ENCODE peak calls at places on chromosomes 4 and X, in eight cellular contexts. One of them, this sample, is unnamed.

GRCh38 chrX:142249721-142250120 is 44.6 kb upstream of the MAGEC2 start:
- DNase-seq in A549: no peak
- DNase-seq in astrocyte of the spinal cord: no peak
- DNase-seq in AG09309: no peak
- DNase-seq in natural killer cell treated with Interleukin-12 subunit alpha and Interleukin-12 subunit beta and Interleukin-15 and Interleukin-18, amount 100 ng/mL, for 72 hours: no peak
- DNase-seq in cardiac fibroblast: no peak
- DNase-seq in activated T-cell treated with anti-CD3 and anti-CD28 coated beads, Interleukin-2, amount 50 U/mL, for 4 hours: no peak
- DNase-seq in stimulated activated CD8-positive, alpha-beta memory T cell treated with anti-CD3 and anti-CD28 coated beads, Interleukin-15, amount 100 ng/mL, for 1 hour: no peak
- DNase-seq in this sample: peak

GRCh38 chr4:57116245-57116644 is 6.1 kb upstream of the IGFBP7 start:
- DNase-seq in A549: no peak
- DNase-seq in astrocyte of the spinal cord: no peak
- DNase-seq in AG09309: no peak
- DNase-seq in natural killer cell treated with Interleukin-12 subunit alpha and Interleukin-12 subunit beta and Interleukin-15 and Interleukin-18, amount 100 ng/mL, for 72 hours: no peak
- DNase-seq in cardiac fibroblast: no peak
- DNase-seq in activated T-cell treated with anti-CD3 and anti-CD28 coated beads, Interleukin-2, amount 50 U/mL, for 4 hours: no peak
- DNase-seq in stimulated activated CD8-positive, alpha-beta memory T cell treated with anti-CD3 and anti-CD28 coated beads, Interleukin-15, amount 100 ng/mL, for 1 hour: no peak
- DNase-seq in this sample: no peak

GRCh38 chr4:168421671-168422070 is 58.6 kb downstream of the DDX60L start:
- DNase-seq in A549: no peak
- DNase-seq in astrocyte of the spinal cord: peak
- DNase-seq in AG09309: no peak
- DNase-seq in natural killer cell treated with Interleukin-12 subunit alpha and Interleukin-12 subunit beta and Interleukin-15 and Interleukin-18, amount 100 ng/mL, for 72 hours: no peak
- DNase-seq in cardiac fibroblast: peak
- DNase-seq in activated T-cell treated with anti-CD3 and anti-CD28 coated beads, Interleukin-2, amount 50 U/mL, for 4 hours: no peak
- DNase-seq in stimulated activated CD8-positive, alpha-beta memory T cell treated with anti-CD3 and anti-CD28 coated beads, Interleukin-15, amount 100 ng/mL, for 1 hour: no peak
- DNase-seq in this sample: peak

GRCh38 chr4:141132689-141133145 is 552 bp downstream of the RNF150 start:
- DNase-seq in A549: peak
- DNase-seq in astrocyte of the spinal cord: peak
- DNase-seq in AG09309: no peak
- DNase-seq in natural killer cell treated with Interleukin-12 subunit alpha and Interleukin-12 subunit beta and Interleukin-15 and Interleukin-18, amount 100 ng/mL, for 72 hours: no peak
- DNase-seq in cardiac fibroblast: peak
- DNase-seq in activated T-cell treated with anti-CD3 and anti-CD28 coated beads, Interleukin-2, amount 50 U/mL, for 4 hours: no peak
- DNase-seq in stimulated activated CD8-positive, alpha-beta memory T cell treated with anti-CD3 and anti-CD28 coated beads, Interleukin-15, amount 100 ng/mL, for 1 hour: no peak
- DNase-seq in this sample: no peak

GRCh38 chr4:47462799-47463234 is 685 bp downstream of the COMMD8 start:
- DNase-seq in A549: no peak
- DNase-seq in astrocyte of the spinal cord: no peak
- DNase-seq in AG09309: no peak
- DNase-seq in natural killer cell treated with Interleukin-12 subunit alpha and Interleukin-12 subunit beta and Interleukin-15 and Interleukin-18, amount 100 ng/mL, for 72 hours: no peak
- DNase-seq in cardiac fibroblast: no peak
- DNase-seq in activated T-cell treated with anti-CD3 and anti-CD28 coated beads, Interleukin-2, amount 50 U/mL, for 4 hours: no peak
- DNase-seq in stimulated activated CD8-positive, alpha-beta memory T cell treated with anti-CD3 and anti-CD28 coated beads, Interleukin-15, amount 100 ng/mL, for 1 hour: no peak
- DNase-seq in this sample: no peak

GRCh38 chr4:84734037-84734436 is 151.1 kb downstream of the CDS1 start:
- DNase-seq in A549: no peak
- DNase-seq in astrocyte of the spinal cord: no peak
- DNase-seq in AG09309: no peak
- DNase-seq in natural killer cell treated with Interleukin-12 subunit alpha and Interleukin-12 subunit beta and Interleukin-15 and Interleukin-18, amount 100 ng/mL, for 72 hours: no peak
- DNase-seq in cardiac fibroblast: no peak
- DNase-seq in activated T-cell treated with anti-CD3 and anti-CD28 coated beads, Interleukin-2, amount 50 U/mL, for 4 hours: no peak
- DNase-seq in stimulated activated CD8-positive, alpha-beta memory T cell treated with anti-CD3 and anti-CD28 coated beads, Interleukin-15, amount 100 ng/mL, for 1 hour: no peak
- DNase-seq in this sample: no peak

GRCh38 chrX:37302569-37302968 is 46.6 kb upstream of the PRRG1 start:
- DNase-seq in A549: no peak
- DNase-seq in astrocyte of the spinal cord: no peak
- DNase-seq in AG09309: no peak
- DNase-seq in natural killer cell treated with Interleukin-12 subunit alpha and Interleukin-12 subunit beta and Interleukin-15 and Interleukin-18, amount 100 ng/mL, for 72 hours: no peak
- DNase-seq in cardiac fibroblast: peak
- DNase-seq in activated T-cell treated with anti-CD3 and anti-CD28 coated beads, Interleukin-2, amount 50 U/mL, for 4 hours: no peak
- DNase-seq in stimulated activated CD8-positive, alpha-beta memory T cell treated with anti-CD3 and anti-CD28 coated beads, Interleukin-15, amount 100 ng/mL, for 1 hour: no peak
- DNase-seq in this sample: peak

GRCh38 chr4:148327683-148328082 is 114.5 kb downstream of the NR3C2 start:
- DNase-seq in A549: no peak
- DNase-seq in astrocyte of the spinal cord: no peak
- DNase-seq in AG09309: no peak
- DNase-seq in natural killer cell treated with Interleukin-12 subunit alpha and Interleukin-12 subunit beta and Interleukin-15 and Interleukin-18, amount 100 ng/mL, for 72 hours: no peak
- DNase-seq in cardiac fibroblast: no peak
- DNase-seq in activated T-cell treated with anti-CD3 and anti-CD28 coated beads, Interleukin-2, amount 50 U/mL, for 4 hours: no peak
- DNase-seq in stimulated activated CD8-positive, alpha-beta memory T cell treated with anti-CD3 and anti-CD28 coated beads, Interleukin-15, amount 100 ng/mL, for 1 hour: no peak
- DNase-seq in this sample: no peak

GRCh38 chr4:110119347-110119746 is 79.1 kb downstream of the ELOVL6 start:
- DNase-seq in A549: no peak
- DNase-seq in astrocyte of the spinal cord: no peak
- DNase-seq in AG09309: no peak
- DNase-seq in natural killer cell treated with Interleukin-12 subunit alpha and Interleukin-12 subunit beta and Interleukin-15 and Interleukin-18, amount 100 ng/mL, for 72 hours: no peak
- DNase-seq in cardiac fibroblast: peak
- DNase-seq in activated T-cell treated with anti-CD3 and anti-CD28 coated beads, Interleukin-2, amount 50 U/mL, for 4 hours: no peak
- DNase-seq in stimulated activated CD8-positive, alpha-beta memory T cell treated with anti-CD3 and anti-CD28 coated beads, Interleukin-15, amount 100 ng/mL, for 1 hour: no peak
- DNase-seq in this sample: no peak

GRCh38 chr4:68466185-68466584 is 18.9 kb downstream of the TMPRSS11E start:
- DNase-seq in A549: no peak
- DNase-seq in astrocyte of the spinal cord: peak
- DNase-seq in AG09309: peak
- DNase-seq in natural killer cell treated with Interleukin-12 subunit alpha and Interleukin-12 subunit beta and Interleukin-15 and Interleukin-18, amount 100 ng/mL, for 72 hours: no peak
- DNase-seq in cardiac fibroblast: peak
- DNase-seq in activated T-cell treated with anti-CD3 and anti-CD28 coated beads, Interleukin-2, amount 50 U/mL, for 4 hours: no peak
- DNase-seq in stimulated activated CD8-positive, alpha-beta memory T cell treated with anti-CD3 and anti-CD28 coated beads, Interleukin-15, amount 100 ng/mL, for 1 hour: no peak
- DNase-seq in this sample: peak

GRCh38 chr4:78534286-78534955 is 17.1 kb upstream of the ANXA3 start:
- DNase-seq in A549: no peak
- DNase-seq in astrocyte of the spinal cord: peak
- DNase-seq in AG09309: no peak
- DNase-seq in natural killer cell treated with Interleukin-12 subunit alpha and Interleukin-12 subunit beta and Interleukin-15 and Interleukin-18, amount 100 ng/mL, for 72 hours: no peak
- DNase-seq in cardiac fibroblast: no peak
- DNase-seq in activated T-cell treated with anti-CD3 and anti-CD28 coated beads, Interleukin-2, amount 50 U/mL, for 4 hours: no peak
- DNase-seq in stimulated activated CD8-positive, alpha-beta memory T cell treated with anti-CD3 and anti-CD28 coated beads, Interleukin-15, amount 100 ng/mL, for 1 hour: no peak
- DNase-seq in this sample: peak

GRCh38 chrX:19094654-19095053 is 27.6 kb downstream of the ADGRG2 start:
- DNase-seq in A549: no peak
- DNase-seq in astrocyte of the spinal cord: no peak
- DNase-seq in AG09309: no peak
- DNase-seq in natural killer cell treated with Interleukin-12 subunit alpha and Interleukin-12 subunit beta and Interleukin-15 and Interleukin-18, amount 100 ng/mL, for 72 hours: no peak
- DNase-seq in cardiac fibroblast: no peak
- DNase-seq in activated T-cell treated with anti-CD3 and anti-CD28 coated beads, Interleukin-2, amount 50 U/mL, for 4 hours: no peak
- DNase-seq in stimulated activated CD8-positive, alpha-beta memory T cell treated with anti-CD3 and anti-CD28 coated beads, Interleukin-15, amount 100 ng/mL, for 1 hour: no peak
- DNase-seq in this sample: no peak

GRCh38 chrX:413322-414201 is 26.9 kb upstream of the PPP2R3B start:
- DNase-seq in A549: no peak
- DNase-seq in astrocyte of the spinal cord: peak
- DNase-seq in AG09309: no peak
- DNase-seq in natural killer cell treated with Interleukin-12 subunit alpha and Interleukin-12 subunit beta and Interleukin-15 and Interleukin-18, amount 100 ng/mL, for 72 hours: no peak
- DNase-seq in cardiac fibroblast: peak
- DNase-seq in activated T-cell treated with anti-CD3 and anti-CD28 coated beads, Interleukin-2, amount 50 U/mL, for 4 hours: no peak
- DNase-seq in stimulated activated CD8-positive, alpha-beta memory T cell treated with anti-CD3 and anti-CD28 coated beads, Interleukin-15, amount 100 ng/mL, for 1 hour: no peak
- DNase-seq in this sample: no peak

GRCh38 chrX:153059191-153060094 is 3.2 kb downstream of the PNMA3 start:
- DNase-seq in A549: no peak
- DNase-seq in astrocyte of the spinal cord: no peak
- DNase-seq in AG09309: no peak
- DNase-seq in natural killer cell treated with Interleukin-12 subunit alpha and Interleukin-12 subunit beta and Interleukin-15 and Interleukin-18, amount 100 ng/mL, for 72 hours: no peak
- DNase-seq in cardiac fibroblast: no peak
- DNase-seq in activated T-cell treated with anti-CD3 and anti-CD28 coated beads, Interleukin-2, amount 50 U/mL, for 4 hours: no peak
- DNase-seq in stimulated activated CD8-positive, alpha-beta memory T cell treated with anti-CD3 and anti-CD28 coated beads, Interleukin-15, amount 100 ng/mL, for 1 hour: no peak
- DNase-seq in this sample: no peak